ENCODE peak calls at places on chromosomes 13 and 19, in six cellular contexts. W, U, A, T, J and O are unnamed samples.

GRCh38 chr19:42268704-42269517 is at the start of gene CIC:
- DNase-seq in A (peak; percentile 99), T (peak; percentile 100), J (peak; percentile 100), W (peak; percentile 100), U (peak; percentile 100), O (peak; percentile 99)

GRCh38 chr13:106161186-106161585 is 374.3 kb downstream of the EFNB2 start:
- DNase-seq in W (no peak), J (no peak), U (no peak), T (no peak), A (no peak), O (no peak)

GRCh38 chr19:18543814-18544475 is 572 bp upstream of the FKBP8 start:
- DNase-seq in T (peak; percentile 22), W (no peak), J (peak; percentile 89), U (peak; percentile 90), A (peak; percentile 92), O (peak; percentile 89)

GRCh38 chr19:6073858-6074708 is 36.2 kb downstream of the RFX2 start:
- DNase-seq in W (no peak), A (peak; percentile 17), T (no peak), U (no peak), J (peak; percentile 56), O (no peak)

GRCh38 chr13:75375329-75375728 is 106.6 kb downstream of the TBC1D4 start:
- DNase-seq in A (no peak), J (no peak), W (no peak), U (no peak), T (no peak), O (no peak)

GRCh38 chr19:10963865-10964264 is 3.0 kb downstream of the SMARCA4 start:
- DNase-seq in A (no peak), W (no peak), T (no peak), J (no peak), U (no peak), O (no peak)

GRCh38 chr13:80132741-80133601 is 208.0 kb downstream of the SPRY2 start:
- DNase-seq in U (peak; percentile 28), J (peak; percentile 85), W (no peak), A (peak; percentile 87), T (no peak), O (no peak)

GRCh38 chr19:1747285-1748114 is 5.8 kb upstream of the ONECUT3 start:
- DNase-seq in A (peak; percentile 21), J (no peak), T (no peak), U (peak; percentile 89), W (peak; percentile 90), O (no peak)

GRCh38 chr19:23254141-23254910 is 4.1 kb upstream of the ZNF724 start:
- DNase-seq in A (no peak), U (no peak), W (no peak), T (no peak), J (no peak), O (no peak)

GRCh38 chr19:3121821-3122511 is 13.9 kb upstream of the GNA15 start:
- DNase-seq in J (no peak), W (no peak), T (no peak), U (no peak), A (no peak), O (no peak)

GRCh38 chr19:20077791-20078463 is at the start of gene ZNF90:
- DNase-seq in W (peak; percentile 89), A (peak; percentile 96), T (peak; percentile 27), U (peak; percentile 100), J (peak; percentile 99), O (peak; percentile 90)

GRCh38 chr13:41645313-41645712 is 188.0 kb downstream of the RGCC start:
- DNase-seq in A (no peak), U (no peak), W (no peak), J (no peak), T (no peak), O (no peak)

GRCh38 chr19:913080-913748 is at the start of gene R3HDM4:
- DNase-seq in A (peak; percentile 86), T (no peak), U (peak; percentile 68), W (peak; percentile 36), J (peak; percentile 96), O (peak; percentile 98)

GRCh38 chr19:799076-799881 is 2.0 kb downstream of the PTBP1 start:
- DNase-seq in U (peak; percentile 56), J (no peak), A (no peak), T (no peak), W (no peak), O (no peak)

GRCh38 chr13:86563308-86563707 is 764.1 kb upstream of the SLITRK6 start:
- DNase-seq in J (no peak), U (no peak), W (no peak), T (no peak), A (no peak), O (no peak)

GRCh38 chr13:88339271-88339741 is 668.1 kb downstream of the SLITRK5 start:
- DNase-seq in T (no peak), J (no peak), W (no peak), A (peak; percentile 41), U (no peak), O (no peak)

GRCh38 chr13:111531505-111531904 is 211.1 kb downstream of the TEX29 start:
- DNase-seq in A (no peak), U (no peak), T (no peak), J (no peak), W (no peak), O (no peak)

GRCh38 chr19:38216785-38217746 is 7.0 kb downstream of the DPF1 start:
- DNase-seq in W (no peak), J (no peak), A (no peak), U (peak; percentile 55), T (no peak), O (no peak)

GRCh38 chr13:64471916-64472315 is 2758.2 kb downstream of the PCDH9 start:
- DNase-seq in U (peak; percentile 37), A (no peak), W (no peak), T (no peak), J (no peak), O (no peak)

GRCh38 chr19:47107201-47107952 is 6.2 kb downstream of the ZC3H4 start:
- DNase-seq in W (no peak), A (peak; percentile 62), J (no peak), U (no peak), T (no peak), O (peak; percentile 27)

GRCh38 chr13:92769064-92769463 is 457.5 kb upstream of the GPC6 start:
- DNase-seq in T (no peak), U (no peak), W (no peak), J (no peak), A (no peak), O (no peak)

GRCh38 chr19:16327911-16328823 is 3.5 kb downstream of the KLF2 start:
- DNase-seq in T (no peak), W (no peak), U (no peak), A (peak; percentile 74), J (peak; percentile 96), O (peak; percentile 91)

GRCh38 chr19:17406039-17406886 is 833 bp upstream of the BST2 start:
- DNase-seq in J (no peak), W (no peak), U (no peak), A (no peak), T (no peak), O (no peak)

GRCh38 chr19:46355991-46356669 is 9.2 kb downstream of the PPP5C start:
- DNase-seq in W (no peak), T (no peak), U (no peak), A (no peak), J (peak; percentile 54), O (no peak)

GRCh38 chr13:49527123-49527522 is 31.4 kb downstream of the PHF11 start:
- DNase-seq in U (no peak), T (no peak), W (no peak), A (no peak), J (no peak), O (no peak)

GRCh38 chr19:45577111-45577905 is 7.3 kb downstream of the OPA3 start:
- DNase-seq in W (peak; percentile 93), A (peak; percentile 70), U (peak; percentile 54), J (no peak), T (no peak), O (no peak)

GRCh38 chr19:49631610-49632192 is 8.2 kb downstream of the RRAS start:
- DNase-seq in U (no peak), A (no peak), T (no peak), J (no peak), W (no peak), O (no peak)
- H3K4me3 ChIP-seq in U (no peak overlapping the region), A (no peak overlapping the region), T (no peak overlapping the region), J (no peak overlapping the region), W (no peak overlapping the region), O (no peak overlapping the region)

GRCh38 chr13:98652721-98653470 is 76.0 kb upstream of the STK24 start:
- DNase-seq in U (no peak), W (no peak), J (peak; percentile 39), A (no peak), T (no peak), O (no peak)
- H3K4me3 ChIP-seq in U (no peak overlapping the region), W (no peak overlapping the region), J (no peak overlapping the region), A (no peak overlapping the region), T (no peak overlapping the region), O (no peak overlapping the region)

GRCh38 chr19:34590228-34590627 is 86.7 kb downstream of the SCGB2B2 start:
- DNase-seq in U (no peak), W (no peak), J (no peak), T (no peak), A (no peak), O (no peak)
- H3K4me3 ChIP-seq in U (no peak overlapping the region), W (no peak overlapping the region), J (no peak overlapping the region), T (no peak overlapping the region), A (no peak overlapping the region), O (no peak overlapping the region)

GRCh38 chr19:34430738-34431625 is 2.8 kb downstream of the UBA2 start:
- DNase-seq in W (no peak), J (no peak), A (no peak), T (no peak), U (peak; percentile 83), O (no peak)
- H3K4me3 ChIP-seq in W (no peak overlapping the region), J (no peak overlapping the region), A (no peak overlapping the region), T (peak overlapping the region; percentile 94), U (peak overlapping the region; percentile 92), O (no peak overlapping the region)